ENCODE peak calls at places on chromosomes 4 and X, in ten cellular contexts. V is effector memory CD4-positive, alpha-beta T cell; L is fibroblast of lung; U is A673; T is lower lobe of right lung; Q is lung; H is CD8-positive, alpha-beta memory T cell; N is psoas muscle; F is endothelial cell of umbilical vein; S is fibroblast of pulmonary artery. P is an unnamed sample.
A peak's percentile ranks its signal among the peaks of the same experiment; 100 is the strongest.

GRCh38 chr4:26624042-26624441 is 40.2 kb downstream of the TBC1D19 start:
- DNase-seq in V (no peak), L (no peak), H (no peak), F (no peak), T (no peak), S (peak; percentile 7), N (no peak), Q (no peak), U (no peak), P (no peak)

GRCh38 chr4:144355809-144356757 is 215.6 kb upstream of the GYPA start:
- DNase-seq in S (peak; percentile 93), F (peak; percentile 88), V (no peak), N (no peak), Q (no peak), T (no peak), H (no peak), L (peak; percentile 99), U (peak; percentile 88), P (peak; percentile 58)

GRCh38 chr4:93396274-93396673 is 432.3 kb upstream of the ATOH1 start:
- DNase-seq in H (no peak), N (no peak), L (peak; percentile 74), U (no peak), F (peak; percentile 70), V (no peak), S (peak; percentile 84), T (no peak), Q (no peak), P (no peak)

GRCh38 chr4:98518555-98519267 is 139.7 kb downstream of the TSPAN5 start:
- DNase-seq in L (no peak), S (no peak), T (no peak), U (no peak), Q (no peak), N (no peak), H (no peak), F (no peak), V (no peak), P (peak; percentile 20)

GRCh38 chr4:25779021-25779420 is 83.8 kb downstream of the SEL1L3 start:
- DNase-seq in S (no peak), F (no peak), N (no peak), U (no peak), Q (no peak), H (no peak), T (no peak), L (peak; percentile 43), V (no peak), P (no peak)

GRCh38 chr4:139188648-139189416 is 11.8 kb upstream of the ELF2 start:
- DNase-seq in L (no peak), T (no peak), U (peak; percentile 48), S (no peak), V (no peak), Q (no peak), F (no peak), N (no peak), H (no peak), P (no peak)

GRCh38 chrX:155218777-155219176 is 2.5 kb downstream of the VBP1 start:
- DNase-seq in Q (no peak), L (no peak), N (no peak), V (no peak), F (no peak), H (no peak), S (no peak), U (no peak), T (no peak), P (no peak)

GRCh38 chr4:5364406-5364805 is 313.1 kb downstream of the STK32B start:
- DNase-seq in T (no peak), S (no peak), N (no peak), L (no peak), V (no peak), Q (no peak), H (no peak), U (no peak), F (no peak), P (no peak)

GRCh38 chrX:38175140-38175539 is 45.5 kb downstream of the SRPX start:
- DNase-seq in N (no peak), U (peak; percentile 72), Q (no peak), H (no peak), S (no peak), L (peak; percentile 40), T (no peak), V (no peak), F (peak; percentile 7), P (peak; percentile 64)

GRCh38 chrX:20463296-20464075 is 196.8 kb upstream of the RPS6KA3 start:
- DNase-seq in S (no peak), T (no peak), V (no peak), H (no peak), N (no peak), L (no peak), F (no peak), Q (no peak), U (no peak), P (no peak)

GRCh38 chrX:7132335-7133035 is 15.0 kb upstream of the STS start:
- DNase-seq in Q (peak; percentile 89), V (no peak), U (peak; percentile 65), T (peak; percentile 74), F (peak; percentile 71), S (peak; percentile 72), N (no peak), H (peak; percentile 22), L (peak; percentile 79), P (peak; percentile 71)

GRCh38 chr4:155526452-155527169 is 140.0 kb upstream of the GUCY1A1 start:
- DNase-seq in T (no peak), H (no peak), V (no peak), F (peak; percentile 86), U (no peak), Q (no peak), N (no peak), L (no peak), S (peak; percentile 11), P (no peak)

DNA sequence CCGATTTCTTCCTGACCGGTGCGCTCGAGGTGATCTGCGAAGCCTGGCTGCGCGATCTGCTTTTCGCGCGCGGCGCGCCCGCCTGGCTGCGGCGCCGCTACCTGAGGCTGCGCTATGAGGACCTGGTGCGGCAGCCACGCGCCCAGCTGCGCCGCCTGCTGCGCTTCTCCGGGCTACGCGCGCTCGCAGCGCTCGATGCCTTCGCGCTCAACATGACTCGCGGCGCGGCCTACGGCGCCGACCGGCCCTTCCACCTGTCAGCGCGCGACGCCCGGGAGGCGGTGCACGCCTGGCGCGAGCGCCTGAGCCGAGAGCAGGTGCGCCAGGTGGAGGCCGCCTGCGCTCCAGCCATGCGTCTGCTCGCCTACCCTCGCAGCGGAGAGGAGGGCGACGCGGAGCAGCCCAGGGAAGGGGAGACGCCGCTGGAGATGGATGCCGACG is 1.4 kb downstream of the CHST7 start:
- DNase-seq in F (peak; percentile 26), N (peak; percentile 17), Q (no peak), V (peak; percentile 15), L (peak; percentile 35), H (peak; percentile 7), S (no peak), T (peak; percentile 55), U (peak; percentile 19), P (peak; percentile 37)
- H3K4me3 ChIP-seq in F (peak overlapping the region; percentile 48), N (peak overlapping the region; percentile 66), Q (peak overlapping the region; percentile 25), V (peak overlapping the region; percentile 60), L (peak overlapping the region; percentile 51), H (peak overlapping the region; percentile 33), S (peak overlapping the region; percentile 58), T (peak overlapping the region; percentile 63), U (peak overlapping the region; percentile 58), P (peak overlapping the region; percentile 73)

GRCh38 chr4:152927737-152928136 is 8.4 kb upstream of the FHDC1 start:
- DNase-seq in V (no peak), F (no peak), S (no peak), U (no peak), N (no peak), Q (no peak), L (no peak), H (no peak), T (no peak), P (no peak)

GRCh38 chr4:152926959-152927358 is 9.2 kb upstream of the FHDC1 start:
- DNase-seq in U (no peak), S (no peak), V (no peak), T (no peak), Q (no peak), N (no peak), H (no peak), L (no peak), F (no peak), P (peak; percentile 72)

GRCh38 chr4:152929888-152930287 is 6.2 kb upstream of the FHDC1 start:
- DNase-seq in H (no peak), L (no peak), U (no peak), F (no peak), V (no peak), T (no peak), Q (no peak), S (no peak), N (no peak), P (peak; percentile 36)

DNA sequence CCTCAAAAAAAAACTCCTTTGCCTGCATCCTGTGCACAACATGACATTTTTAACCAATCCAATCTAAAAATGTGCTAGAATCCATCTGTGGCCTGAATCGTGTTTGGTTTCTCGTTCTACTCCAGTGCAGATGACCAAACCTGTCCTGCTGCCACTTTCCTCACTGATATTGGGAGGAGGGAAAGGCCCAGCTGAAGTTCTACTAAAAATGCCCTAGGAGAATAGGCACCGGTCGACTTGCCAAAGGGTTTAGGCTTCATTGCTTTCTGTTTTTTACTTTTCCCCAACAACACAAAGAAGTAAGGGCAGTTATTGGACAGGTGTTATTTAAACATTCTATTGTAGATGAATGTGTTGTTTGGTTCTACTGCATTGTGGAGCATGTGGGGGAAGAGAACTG is 7.8 kb upstream of the FHDC1 start:
- DNase-seq in S (no peak), T (no peak), H (no peak), N (no peak), U (no peak), L (no peak), Q (no peak), F (no peak), V (no peak), P (no peak)
- H3K4me3 ChIP-seq in S (no peak overlapping the region), T (no peak overlapping the region), H (no peak overlapping the region), N (no peak overlapping the region), U (no peak overlapping the region), L (no peak overlapping the region), Q (no peak overlapping the region), F (no peak overlapping the region), V (no peak overlapping the region), P (no peak overlapping the region)

DNA sequence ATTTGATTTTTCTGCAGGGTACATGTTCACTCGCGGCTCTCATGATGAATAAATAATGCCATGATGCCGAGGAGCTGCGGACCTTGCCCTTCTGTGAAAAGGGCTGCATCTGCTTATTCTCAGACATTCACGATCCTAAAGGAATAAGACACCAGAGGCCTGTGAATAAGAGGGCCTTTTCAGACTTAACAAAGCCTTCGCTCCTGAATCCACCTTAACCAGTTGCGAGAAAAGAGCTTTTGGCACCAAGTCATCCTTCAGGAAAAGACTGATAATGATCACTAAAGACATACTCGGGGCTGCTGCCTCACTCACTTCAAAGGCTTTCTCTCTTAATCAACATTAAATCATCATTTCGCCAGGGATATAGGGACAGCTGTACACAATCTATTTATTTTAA is 147.5 kb downstream of the FBXO8 start:
- DNase-seq in V (no peak), T (no peak), S (peak; percentile 20), F (no peak), Q (no peak), H (no peak), N (no peak), L (no peak), U (peak; percentile 56), P (peak; percentile 38)
- H3K4me3 ChIP-seq in V (no peak overlapping the region), T (peak overlapping the region; percentile 12), S (peak overlapping the region; percentile 30), F (no peak overlapping the region), Q (no peak overlapping the region), H (no peak overlapping the region), N (peak overlapping the region; percentile 46), L (no peak overlapping the region), U (peak overlapping the region; percentile 31), P (no peak overlapping the region)

DNA sequence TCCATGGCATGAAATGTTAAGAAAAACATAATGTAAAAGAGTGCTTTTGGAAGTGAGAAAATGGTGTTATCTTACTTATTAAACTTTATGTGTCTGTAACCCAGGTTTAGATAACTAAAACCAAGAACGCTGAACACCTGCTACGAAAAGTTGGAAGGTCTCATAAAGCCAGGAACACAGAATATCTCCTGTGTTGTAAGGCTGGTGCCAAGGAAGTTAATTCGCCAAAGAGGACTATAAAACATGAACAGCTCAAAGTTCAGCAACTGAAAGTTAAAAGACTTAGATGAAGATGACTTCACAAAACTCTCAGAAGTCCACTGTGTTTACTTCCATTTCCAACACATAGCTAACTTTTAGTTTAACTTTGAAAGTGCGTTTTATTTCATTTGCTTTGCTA is 54.3 kb downstream of the GPRIN3 start:
- DNase-seq in Q (no peak), T (no peak), S (no peak), L (no peak), V (no peak), N (no peak), H (no peak), U (no peak), F (no peak), P (no peak)
- H3K4me3 ChIP-seq in Q (no peak overlapping the region), T (no peak overlapping the region), S (no peak overlapping the region), L (no peak overlapping the region), V (no peak overlapping the region), N (no peak overlapping the region), H (no peak overlapping the region), U (no peak overlapping the region), F (no peak overlapping the region), P (no peak overlapping the region)

P was measured in GM23338.